ENCODE peak calls at places on chromosome 3, in four cellular contexts. One of them, this sample, is unnamed.

GRCh38 chr3:63706321-63707085 is 54.0 kb downstream of the SNTN start:
- DNase-seq in activated T-helper 9 cell treated with anti-CD3 and anti-CD28 coated beads, Interleukin-2, amount 50 U/mL, for 16 hours: no peak
- DNase-seq in OCI-LY7: no peak
- DNase-seq in ELR: peak
- DNase-seq in this sample: no peak

GRCh38 chr3:177647876-177648275 is 450.6 kb upstream of the TBL1XR1 start:
- DNase-seq in OCI-LY7: no peak
- DNase-seq in ELR: no peak
- DNase-seq in activated T-helper 9 cell treated with anti-CD3 and anti-CD28 coated beads, Interleukin-2, amount 50 U/mL, for 16 hours: no peak
- DNase-seq in this sample: no peak

GRCh38 chr3:181694805-181695660 is 16.7 kb upstream of the SOX2 start:
- DNase-seq in OCI-LY7: no peak
- DNase-seq in activated T-helper 9 cell treated with anti-CD3 and anti-CD28 coated beads, Interleukin-2, amount 50 U/mL, for 16 hours: no peak
- DNase-seq in ELR: no peak
- DNase-seq in this sample: no peak

GRCh38 chr3:40869013-40869412 is 330.3 kb upstream of the CTNNB1 start:
- DNase-seq in ELR: no peak
- DNase-seq in OCI-LY7: no peak
- DNase-seq in activated T-helper 9 cell treated with anti-CD3 and anti-CD28 coated beads, Interleukin-2, amount 50 U/mL, for 16 hours: no peak
- DNase-seq in this sample: no peak

GRCh38 chr3:134601539-134602439 is 49.0 kb downstream of the KY start:
- DNase-seq in activated T-helper 9 cell treated with anti-CD3 and anti-CD28 coated beads, Interleukin-2, amount 50 U/mL, for 16 hours: no peak
- DNase-seq in OCI-LY7: no peak
- DNase-seq in ELR: peak
- DNase-seq in this sample: no peak

GRCh38 chr3:143901105-143901504 is 52.8 kb upstream of the SLC9A9 start:
- DNase-seq in activated T-helper 9 cell treated with anti-CD3 and anti-CD28 coated beads, Interleukin-2, amount 50 U/mL, for 16 hours: no peak
- DNase-seq in ELR: peak
- DNase-seq in OCI-LY7: no peak
- DNase-seq in this sample: no peak

GRCh38 chr3:69948246-69948862 is 51.2 kb upstream of the SAMMSON start:
- DNase-seq in activated T-helper 9 cell treated with anti-CD3 and anti-CD28 coated beads, Interleukin-2, amount 50 U/mL, for 16 hours: no peak
- DNase-seq in ELR: peak
- DNase-seq in OCI-LY7: peak
- DNase-seq in this sample: peak

GRCh38 chr3:156150434-156151066 is 30.2 kb downstream of the KCNAB1 start:
- DNase-seq in ELR: peak
- DNase-seq in activated T-helper 9 cell treated with anti-CD3 and anti-CD28 coated beads, Interleukin-2, amount 50 U/mL, for 16 hours: no peak
- DNase-seq in OCI-LY7: peak
- DNase-seq in this sample: peak

GRCh38 chr3:128364291-128364690 is 102.4 kb downstream of the DNAJB8 start:
- DNase-seq in OCI-LY7: no peak
- DNase-seq in ELR: no peak
- DNase-seq in activated T-helper 9 cell treated with anti-CD3 and anti-CD28 coated beads, Interleukin-2, amount 50 U/mL, for 16 hours: no peak
- DNase-seq in this sample: no peak

GRCh38 chr3:32257641-32258438 is 19.4 kb downstream of the CMTM8 start:
- DNase-seq in ELR: no peak
- DNase-seq in OCI-LY7: no peak
- DNase-seq in activated T-helper 9 cell treated with anti-CD3 and anti-CD28 coated beads, Interleukin-2, amount 50 U/mL, for 16 hours: no peak
- DNase-seq in this sample: no peak

GRCh38 chr3:140206196-140207040 is 271.4 kb downstream of the CLSTN2 start:
- DNase-seq in activated T-helper 9 cell treated with anti-CD3 and anti-CD28 coated beads, Interleukin-2, amount 50 U/mL, for 16 hours: no peak
- DNase-seq in ELR: peak
- DNase-seq in OCI-LY7: no peak
- DNase-seq in this sample: peak